ENCODE peak calls at places on chromosomes 5 and 9, in nine cellular contexts. A is CD4-positive, CD25-positive, alpha-beta regulatory T cell; O is stimulated activated CD4-positive, alpha-beta T cell treated with anti-CD3 and anti-CD28 coated beads, TNF-alpha, amount 100 ng/mL, for 4 hours; R is dorsolateral prefrontal cortex; T is T-cell; P is activated T-cell treated with anti-CD3 and anti-CD28 coated beads for 4 hours; E is T-helper 17 cell; X is heart left ventricle; C is CD4-positive, alpha-beta memory T cell. H is an unnamed sample.

GRCh38 chr5:109485030-109485429 is 75.3 kb upstream of the PJA2 start:
- DNase-seq in A (no peak), O (no peak), R (peak; percentile 42), T (no peak), P (no peak), E (no peak), X (peak; percentile 70), C (no peak), H (no peak)

GRCh38 chr5:19795218-19795617 is 192.8 kb downstream of the CDH18 start:
- DNase-seq in A (no peak), O (no peak), R (no peak), T (no peak), P (no peak), E (no peak), X (no peak), C (no peak), H (no peak)

GRCh38 chr9:114652776-114653555 is 4.6 kb downstream of the TEX53 start:
- DNase-seq in A (no peak), O (no peak), R (no peak), T (no peak), P (no peak), E (no peak), X (no peak), C (no peak), H (peak; percentile 26)

GRCh38 chr9:110183208-110184145 is 24.5 kb downstream of the C9orf152 start:
- DNase-seq in A (peak; percentile 15), O (peak; percentile 3), R (no peak), T (peak; percentile 9), P (peak; percentile 17), E (no peak), X (no peak), C (peak; percentile 43), H (no peak)

GRCh38 chr9:105333076-105333475 is 88.6 kb downstream of the SLC44A1 start:
- DNase-seq in A (no peak), O (no peak), R (no peak), T (no peak), P (no peak), E (no peak), X (no peak), C (no peak), H (no peak)

GRCh38 chr9:111997831-111998230 is 101.2 kb downstream of the UGCG start:
- DNase-seq in A (no peak), O (no peak), R (no peak), T (no peak), P (no peak), E (no peak), X (no peak), C (no peak), H (no peak)

GRCh38 chr5:174317261-174317894 is 271.9 kb downstream of the NSG2 start:
- DNase-seq in A (no peak), O (no peak), R (no peak), T (no peak), P (no peak), E (no peak), X (no peak), C (no peak), H (no peak)

GRCh38 chr9:70229026-70229425 is 29.8 kb upstream of the SMC5 start:
- DNase-seq in A (no peak), O (no peak), R (no peak), T (no peak), P (no peak), E (no peak), X (no peak), C (no peak), H (no peak)

H was measured in chondrocyte.